ENCODE peak calls at places on chromosome 5, in nine cellular contexts. A, Q, J, O, V, S, L, I and G are unnamed samples.
A peak's percentile ranks its signal among the peaks of the same experiment; 100 is the strongest.

GRCh38 chr5:128815201-128815600 is 150.1 kb upstream of the SLC27A6 start:
- DNase-seq in A (no peak), Q (no peak), J (no peak), O (no peak), V (no peak), S (no peak), L (no peak), I (no peak), G (no peak)

GRCh38 chr5:54803381-54804025 is 181.9 kb downstream of the ESM1 start:
- DNase-seq in A (no peak), Q (peak; percentile 15), J (no peak), O (no peak), V (no peak), S (no peak), L (no peak), I (no peak), G (no peak)

GRCh38 chr5:159330131-159330530 is at the start of gene IL12B:
- DNase-seq in A (no peak), Q (no peak), J (no peak), O (no peak), V (no peak), S (no peak), L (peak; percentile 45), I (no peak), G (no peak)

GRCh38 chr5:65699338-65699737 is 22.6 kb downstream of the SGTB start:
- DNase-seq in A (no peak), Q (peak; percentile 87), J (no peak), O (no peak), V (no peak), S (no peak), L (no peak), I (no peak), G (no peak)

GRCh38 chr5:144368556-144368955 is 197.9 kb downstream of the KCTD16 start:
- DNase-seq in A (no peak), Q (no peak), J (no peak), O (no peak), V (no peak), S (no peak), L (no peak), I (no peak), G (no peak)

GRCh38 chr5:107542428-107542827 is 128.3 kb downstream of the EFNA5 start:
- DNase-seq in A (no peak), Q (no peak), J (peak; percentile 82), O (peak; percentile 55), V (no peak), S (peak; percentile 92), L (peak; percentile 91), I (no peak), G (no peak)

GRCh38 chr5:75558972-75559632 is 47.4 kb downstream of the POLK start:
- DNase-seq in A (no peak), Q (peak; percentile 68), J (no peak), O (no peak), V (no peak), S (no peak), L (no peak), I (no peak), G (no peak)

GRCh38 chr5:159581502-159582249 is 251.4 kb upstream of the IL12B start:
- DNase-seq in A (peak; percentile 55), Q (peak; percentile 2), J (no peak), O (no peak), V (no peak), S (no peak), L (peak; percentile 97), I (no peak), G (no peak)

GRCh38 chr5:135599421-135600140 is 20.8 kb upstream of the CXCL14 start:
- DNase-seq in A (no peak), Q (no peak), J (no peak), O (no peak), V (no peak), S (no peak), L (no peak), I (no peak), G (no peak)

GRCh38 chr5:133121080-133121479 is 69.3 kb downstream of the HSPA4 start:
- DNase-seq in A (no peak), Q (no peak), J (no peak), O (no peak), V (no peak), S (no peak), L (no peak), I (no peak), G (no peak)

GRCh38 chr5:429453-430188 is 13.4 kb upstream of the EXOC3 start:
- DNase-seq in A (no peak), Q (no peak), J (peak; percentile 62), O (no peak), V (no peak), S (peak; percentile 73), L (no peak), I (no peak), G (no peak)

GRCh38 chr5:26012078-26012477 is 1026.3 kb downstream of the CDH9 start:
- DNase-seq in A (no peak), Q (no peak), J (no peak), O (no peak), V (no peak), S (no peak), L (no peak), I (no peak), G (no peak)

GRCh38 chr5:176151286-176151685 is 86.9 kb upstream of the SIMC1 start:
- DNase-seq in A (no peak), Q (no peak), J (no peak), O (no peak), V (no peak), S (no peak), L (no peak), I (no peak), G (no peak)

GRCh38 chr5:101425345-101425744 is 522.3 kb upstream of the ST8SIA4 start:
- DNase-seq in A (no peak), Q (peak; percentile 25), J (no peak), O (no peak), V (no peak), S (no peak), L (no peak), I (no peak), G (no peak)

GRCh38 chr5:5191906-5192305 is 51.8 kb downstream of the ADAMTS16 start:
- DNase-seq in A (no peak), Q (no peak), J (no peak), O (no peak), V (no peak), S (no peak), L (no peak), I (no peak), G (no peak)

GRCh38 chr5:157113007-157113406 is 4.2 kb upstream of the HAVCR2 start:
- DNase-seq in A (no peak), Q (peak; percentile 90), J (no peak), O (no peak), V (no peak), S (no peak), L (no peak), I (no peak), G (no peak)

GRCh38 chr5:120527251-120527650 is 63.2 kb downstream of the PRR16 start:
- DNase-seq in A (no peak), Q (no peak), J (no peak), O (no peak), V (no peak), S (no peak), L (no peak), I (no peak), G (no peak)

GRCh38 chr5:142446131-142446959 is 121.5 kb upstream of the SPRY4 start:
- DNase-seq in A (no peak), Q (peak; percentile 72), J (no peak), O (no peak), V (no peak), S (no peak), L (no peak), I (no peak), G (no peak)

GRCh38 chr5:32767948-32768427 is 56.9 kb downstream of the NPR3 start:
- DNase-seq in A (no peak), Q (peak; percentile 63), J (no peak), O (no peak), V (no peak), S (no peak), L (no peak), I (no peak), G (no peak)

GRCh38 chr5:79562351-79563246 is 48.7 kb upstream of the HOMER1 start:
- DNase-seq in A (no peak), Q (no peak), J (no peak), O (no peak), V (no peak), S (no peak), L (peak; percentile 6), I (no peak), G (no peak)

GRCh38 chr5:6466975-6467567 is 18.4 kb downstream of the UBE2QL1 start:
- DNase-seq in A (no peak), Q (no peak), J (no peak), O (no peak), V (no peak), S (no peak), L (no peak), I (no peak), G (no peak)

GRCh38 chr5:134626369-134627014 is 6.1 kb downstream of the SAR1B start:
- DNase-seq in A (no peak), Q (no peak), J (no peak), O (no peak), V (no peak), S (no peak), L (no peak), I (no peak), G (no peak)

GRCh38 chr5:131794596-131794995 is 2.2 kb downstream of the FNIP1 start:
- DNase-seq in A (no peak), Q (peak; percentile 27), J (no peak), O (no peak), V (no peak), S (no peak), L (no peak), I (no peak), G (no peak)

GRCh38 chr5:23506329-23507236 is 826 bp upstream of the PRDM9 start:
- DNase-seq in A (peak; percentile 2), Q (peak; percentile 3), J (no peak), O (no peak), V (no peak), S (peak; percentile 52), L (no peak), I (no peak), G (peak; percentile 11)

GRCh38 chr5:39604491-39604890 is 179.7 kb upstream of the DAB2 start:
- DNase-seq in A (no peak), Q (no peak), J (no peak), O (no peak), V (no peak), S (no peak), L (no peak), I (no peak), G (no peak)

GRCh38 chr5:68965926-68966325 is 127.9 kb upstream of the SLC30A5 start:
- DNase-seq in A (no peak), Q (no peak), J (no peak), O (no peak), V (no peak), S (no peak), L (no peak), I (no peak), G (no peak)

GRCh38 chr5:37738057-37738691 is 101.7 kb downstream of the GDNF start:
- DNase-seq in A (no peak), Q (peak; percentile 91), J (no peak), O (no peak), V (no peak), S (no peak), L (peak; percentile 54), I (peak; percentile 31), G (no peak)